ENCODE peak calls at places on chromosomes 2 and 18, in four cellular contexts. M is K562, P is HepG2, J is SK-N-SH. I is an unnamed sample.

GRCh38 chr2:86068098-86069047 is 37.3 kb downstream of the POLR1A start:
- DNase-seq in P (no peak), M (no peak), J (no peak), I (no peak)

GRCh38 chr2:205771063-205771462 is 88.8 kb downstream of the NRP2 start:
- DNase-seq in M (no peak), J (no peak), P (no peak), I (no peak)

GRCh38 chr2:217365656-217366055 is 505.8 kb upstream of the TNP1 start:
- DNase-seq in P (no peak), J (no peak), M (no peak), I (no peak)

GRCh38 chr2:57516740-57517340 is 529.8 kb upstream of the VRK2 start:
- DNase-seq in J (peak), P (peak), M (peak), I (peak)

GRCh38 chr2:38444247-38444646 is 67.2 kb upstream of the ATL2 start:
- DNase-seq in J (no peak), P (no peak), M (no peak), I (peak)

GRCh38 chr2:37180006-37180639 is 8.3 kb downstream of the SULT6B1 start:
- DNase-seq in J (no peak), M (no peak), P (no peak), I (no peak)

GRCh38 chr18:69490072-69490471 is 89.4 kb downstream of the DOK6 start:
- DNase-seq in J (no peak), M (no peak), P (no peak), I (no peak)

GRCh38 chr2:98839292-98839691 is 96.7 kb downstream of the CRACDL start:
- DNase-seq in M (no peak), J (no peak), P (no peak), I (no peak)

GRCh38 chr2:152098798-152099654 is at the start of gene CACNB4:
- DNase-seq in M (no peak), J (peak), P (no peak), I (no peak)

GRCh38 chr2:121994238-121995206 is 239.1 kb downstream of the TSN start:
- DNase-seq in J (no peak), M (no peak), P (no peak), I (no peak)

GRCh38 chr2:231900486-231900942 is 25.7 kb downstream of the NPPC start:
- DNase-seq in J (peak), M (peak), P (peak), I (peak)

GRCh38 chr2:170820647-170821630 is 4.3 kb downstream of the GAD1 start:
- DNase-seq in M (peak), J (no peak), P (no peak), I (no peak)

GRCh38 chr2:41579811-41580210 is 468.0 kb upstream of the PKDCC start:
- DNase-seq in M (no peak), J (no peak), P (no peak), I (no peak)

GRCh38 chr18:6289454-6290242 is 125.1 kb downstream of the L3MBTL4 start:
- DNase-seq in J (no peak), M (no peak), P (no peak), I (no peak)

DNA sequence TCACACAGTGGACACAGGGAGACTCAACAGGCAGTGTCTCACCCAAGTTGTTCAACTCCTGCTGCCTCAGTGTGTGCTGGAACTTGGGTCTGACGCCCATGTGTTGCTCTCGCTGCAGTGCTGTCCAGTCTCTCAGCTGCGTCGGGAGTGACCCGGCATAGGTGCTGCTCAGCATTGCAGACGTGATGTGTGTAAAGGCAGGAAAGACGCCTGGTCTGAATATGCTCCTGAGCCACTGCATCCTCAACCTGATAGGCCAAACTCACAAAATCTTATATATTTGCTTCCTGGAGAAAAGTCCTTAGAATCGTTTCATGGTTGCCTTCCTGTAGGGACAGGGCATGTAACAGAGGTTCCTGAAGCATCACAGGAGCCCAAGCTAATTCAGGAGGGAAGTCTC is 152.9 kb downstream of the INSIG2 start:
- DNase-seq in P (no peak), M (no peak), J (no peak), I (no peak)
- TF ChIP-seq ELF1 in P (no peak), M (no peak), J (no peak), I (no peak)

DNA sequence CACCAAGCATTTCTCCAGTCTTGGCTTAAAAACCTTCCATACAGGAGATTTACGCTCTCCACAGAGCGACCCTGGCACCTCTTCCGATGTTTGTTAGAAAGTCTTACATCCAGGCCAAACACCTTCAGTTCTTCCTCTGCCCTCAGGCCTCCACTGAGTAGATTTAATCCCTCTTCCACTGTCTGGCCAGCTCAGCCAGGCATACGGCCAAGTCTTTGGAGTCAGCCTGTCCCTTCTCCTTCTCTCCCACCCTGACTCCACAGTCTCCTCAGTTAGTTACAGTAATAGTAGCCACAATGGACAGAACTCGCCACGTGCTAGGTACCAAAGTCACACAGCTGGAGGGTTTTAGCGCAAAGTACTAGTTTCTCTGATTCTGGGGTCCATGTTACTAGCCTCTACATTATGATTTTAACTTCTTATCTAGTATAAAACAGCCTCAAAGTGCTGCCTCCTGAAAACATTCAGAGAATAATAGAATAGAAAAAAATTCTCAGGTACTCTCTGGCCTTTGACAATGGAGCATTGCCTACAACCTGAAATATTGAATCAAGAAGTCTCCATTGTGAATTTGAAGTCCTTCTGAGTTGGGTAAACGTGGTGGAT is 39.5 kb downstream of the THNSL2 start:
- DNase-seq in P (no peak), J (no peak), M (no peak), I (no peak)
- TF ChIP-seq ELF1 in P (no peak), J (no peak), M (no peak), I (no peak)

DNA sequence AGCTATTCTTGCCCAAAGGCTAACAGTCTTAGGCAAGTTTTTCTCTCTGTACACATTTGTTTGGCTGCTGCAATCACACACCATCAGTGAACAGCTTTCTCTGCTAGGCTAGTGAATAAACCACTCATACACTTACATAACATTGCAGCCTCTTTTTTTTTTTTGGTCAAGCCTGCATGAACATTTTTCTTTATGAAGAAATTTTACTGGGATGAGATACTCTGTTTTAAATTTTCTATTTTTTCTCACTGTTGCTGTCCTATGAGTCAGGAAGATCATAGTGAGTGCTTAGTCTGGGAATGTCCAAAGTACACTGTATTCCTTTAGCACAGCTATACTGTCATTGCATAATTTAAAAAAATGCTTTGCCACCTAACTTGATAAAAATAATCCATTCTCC is 58.5 kb downstream of the ROCK1 start:
- DNase-seq in P (peak), J (no peak), M (no peak), I (no peak)
- TF ChIP-seq ELF1 in P (no peak), J (no peak), M (no peak), I (no peak)

GRCh38 chr2:100246163-100247145 is 75.8 kb downstream of the LONRF2 start:
- DNase-seq in P (peak), J (peak), M (peak), I (peak)
- TF ChIP-seq ELF1 in P (no peak), J (no peak), M (no peak), I (no peak)

GRCh38 chr2:218858671-218859555 is 692 bp upstream of the WNT6 start:
- DNase-seq in M (no peak), P (no peak), J (no peak), I (no peak)

GRCh38 chr2:218860950-218861381 is 1.4 kb downstream of the WNT6 start:
- DNase-seq in J (peak), M (peak), P (peak), I (peak)

GRCh38 chr2:218859556-218859993 is at the start of gene WNT6:
- DNase-seq in P (no peak), M (peak), J (peak), I (no peak)

GRCh38 chr2:218861645-218862318 is 2.2 kb downstream of the WNT6 start:
- DNase-seq in M (no peak), J (no peak), P (no peak), I (no peak)

GRCh38 chr2:218859994-218860831 is 608 bp downstream of the WNT6 start:
- DNase-seq in P (no peak), J (no peak), M (no peak), I (no peak)
- TF ChIP-seq ELF1 in P (no peak), J (no peak), M (no peak), I (no peak)

GRCh38 chr2:113685471-113685870 is 58.4 kb downstream of the RABL2A start:
- DNase-seq in J (no peak), P (no peak), M (no peak), I (no peak)

DNA sequence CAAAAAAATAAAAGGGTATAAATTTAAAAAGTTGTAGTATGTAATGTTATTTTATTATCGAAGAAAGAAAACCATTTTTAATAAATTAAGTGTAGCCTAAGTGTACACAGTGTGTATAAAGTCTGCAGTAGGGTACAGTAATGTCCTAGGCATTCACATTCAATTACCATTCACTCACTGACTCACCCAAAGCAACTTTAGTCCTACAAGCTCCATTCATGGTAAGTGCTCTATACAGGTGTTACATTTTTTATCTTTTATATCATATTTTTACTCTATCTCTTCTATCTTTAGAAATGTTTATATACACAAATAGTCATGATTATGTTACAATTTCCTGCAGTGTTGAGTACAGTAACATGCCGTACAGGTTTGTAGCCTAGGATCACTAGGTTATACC is 59.5 kb downstream of the RABL2A start:
- DNase-seq in M (no peak), P (no peak), J (no peak), I (no peak)
- TF ChIP-seq ELF1 in M (no peak), P (no peak), J (no peak), I (no peak)

I was measured in HCT116.